ENCODE peak calls at places on chromosomes 6 and 20, in seven cellular contexts. N is adrenal gland; E is effector memory CD4-positive, alpha-beta T cell; L is GM23338; W is hepatocyte; U is body of pancreas; A is CD8-positive, alpha-beta T cell. C is an unnamed sample.

GRCh38 chr6:43278524-43279078 is 19.5 kb upstream of the SLC22A7 start:
- DNase-seq in N (no peak), E (no peak), L (no peak), W (no peak), U (no peak), A (no peak), C (no peak)

GRCh38 chr20:58086763-58087566 is 141.5 kb downstream of the ANKRD60 start:
- DNase-seq in N (peak), E (no peak), L (peak), W (peak), U (peak), A (no peak), C (no peak)

GRCh38 chr6:84421031-84421430 is 193.6 kb upstream of the CEP162 start:
- DNase-seq in N (no peak), E (no peak), L (no peak), W (no peak), U (no peak), A (no peak), C (no peak)

GRCh38 chr6:10567256-10568041 is 46.3 kb downstream of the GCNT2 start:
- DNase-seq in N (no peak), E (no peak), L (no peak), W (no peak), U (no peak), A (no peak), C (no peak)

GRCh38 chr6:142566628-142567396 is 265.0 kb downstream of the ADGRG6 start:
- DNase-seq in N (peak), E (peak), L (peak), W (peak), U (peak), A (peak), C (no peak)

GRCh38 chr6:122621638-122622037 is 11.4 kb downstream of the PKIB start:
- DNase-seq in N (no peak), E (no peak), L (no peak), W (no peak), U (no peak), A (no peak), C (no peak)

GRCh38 chr6:392441-393390 is 1.2 kb downstream of the IRF4 start:
- DNase-seq in N (no peak), E (no peak), L (peak), W (no peak), U (no peak), A (peak), C (no peak)

GRCh38 chr6:125871365-125871764 is 80.6 kb downstream of the NCOA7 start:
- DNase-seq in N (no peak), E (no peak), L (no peak), W (no peak), U (no peak), A (no peak), C (no peak)

GRCh38 chr6:129923520-129923919 is 62.4 kb upstream of the TMEM244 start:
- DNase-seq in N (no peak), E (no peak), L (no peak), W (no peak), U (no peak), A (no peak), C (no peak)

GRCh38 chr6:114520976-114521375 is 178.2 kb upstream of the HS3ST5 start:
- DNase-seq in N (no peak), E (no peak), L (no peak), W (no peak), U (no peak), A (no peak), C (no peak)

GRCh38 chr6:3869284-3869631 is 20.1 kb downstream of the FAM50B start:
- DNase-seq in N (no peak), E (no peak), L (no peak), W (peak), U (no peak), A (no peak), C (no peak)

GRCh38 chr6:3865463-3865862 is 16.3 kb downstream of the FAM50B start:
- DNase-seq in N (no peak), E (no peak), L (no peak), W (no peak), U (no peak), A (no peak), C (no peak)

GRCh38 chr6:3869632-3870527 is 20.7 kb downstream of the FAM50B start:
- DNase-seq in N (no peak), E (no peak), L (no peak), W (peak), U (no peak), A (no peak), C (no peak)

GRCh38 chr6:3868544-3868943 is 19.4 kb downstream of the FAM50B start:
- DNase-seq in N (no peak), E (no peak), L (no peak), W (no peak), U (no peak), A (no peak), C (no peak)

DNA sequence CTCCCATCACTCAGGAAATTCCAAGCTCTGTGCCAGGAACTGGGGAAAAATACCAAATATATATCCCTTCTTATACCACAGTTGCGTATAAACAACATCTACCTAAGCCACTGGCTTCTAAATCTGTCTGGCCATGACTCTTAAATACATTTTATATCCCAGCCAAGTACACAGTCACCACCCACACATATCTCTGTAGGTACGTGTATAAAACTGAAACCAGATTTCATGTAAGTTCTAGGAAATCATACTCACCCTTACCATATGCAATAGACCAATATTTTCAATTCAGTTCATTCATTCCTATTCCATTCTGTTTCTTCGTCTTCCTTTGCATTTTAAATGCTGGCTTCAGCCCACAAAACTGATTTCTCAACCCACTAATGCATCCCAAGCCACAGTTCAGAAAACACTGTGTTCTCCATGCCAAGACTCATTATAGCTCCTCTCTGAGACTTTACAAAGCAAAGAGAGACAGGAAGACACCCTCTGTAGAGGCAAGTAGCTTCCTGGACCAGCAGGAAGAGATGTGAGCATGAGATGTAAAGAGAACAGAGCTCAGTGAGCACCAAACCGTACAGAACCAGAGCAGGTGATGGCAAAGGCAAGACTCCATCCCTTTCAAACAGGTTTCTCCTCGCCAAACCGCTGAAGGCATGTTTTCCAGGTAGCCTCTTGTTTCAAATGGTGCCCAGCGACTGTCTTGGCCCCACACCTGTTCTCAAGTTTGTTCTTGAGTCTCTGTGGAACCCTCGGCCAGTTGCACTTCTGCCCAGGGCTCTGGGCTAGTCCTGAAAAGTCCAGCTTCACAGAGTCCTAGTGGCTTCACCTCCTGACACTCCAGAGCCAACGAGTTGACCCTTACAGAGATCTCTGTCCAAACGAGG is 18.7 kb downstream of the FAM50B start:
- DNase-seq in N (no peak), E (no peak), L (no peak), W (no peak), U (no peak), A (no peak), C (no peak)
- H3K27ac ChIP-seq in N (no peak), E (no peak), L (no peak), W (peak), U (no peak), A (no peak), C (no peak)

GRCh38 chr20:41276317-41276751 is 41.2 kb downstream of the ZHX3 start:
- DNase-seq in N (no peak), E (no peak), L (no peak), W (no peak), U (no peak), A (no peak), C (peak)
- H3K27ac ChIP-seq in N (peak), E (no peak), L (no peak), W (no peak), U (no peak), A (no peak), C (peak)

GRCh38 chr6:169917153-169917552 is 165.7 kb downstream of the ERMARD start:
- DNase-seq in N (no peak), E (no peak), L (no peak), W (no peak), U (no peak), A (no peak), C (no peak)
- H3K27ac ChIP-seq in N (no peak), E (no peak), L (no peak), W (no peak), U (no peak), A (no peak), C (no peak)

DNA sequence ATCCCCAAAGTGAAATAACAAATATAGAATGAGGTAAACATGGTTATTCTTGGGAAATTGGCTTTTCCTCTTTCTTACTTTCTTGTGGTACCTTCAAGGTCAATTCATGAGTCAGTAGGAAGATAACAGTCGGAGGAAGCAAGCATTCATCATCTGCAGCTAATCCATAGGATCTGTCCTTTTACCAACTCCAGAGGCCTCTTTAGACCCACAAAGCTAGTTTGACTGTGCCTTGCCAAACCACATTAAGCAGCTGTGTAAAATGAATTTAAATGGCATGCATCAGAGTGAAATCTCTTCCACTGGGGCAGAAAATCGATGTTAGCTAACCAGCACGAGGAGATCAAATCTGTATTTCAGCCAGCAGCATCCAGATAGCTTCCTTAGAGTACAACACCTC is 171.3 kb downstream of the TMEM242 start:
- DNase-seq in N (no peak), E (no peak), L (no peak), W (no peak), U (no peak), A (no peak), C (no peak)
- H3K27ac ChIP-seq in N (peak), E (no peak), L (no peak), W (peak), U (no peak), A (no peak), C (no peak)

GRCh38 chr6:45477785-45478184 is 100.1 kb upstream of the SUPT3H start:
- DNase-seq in N (no peak), E (no peak), L (no peak), W (no peak), U (no peak), A (no peak), C (no peak)

GRCh38 chr6:45478235-45478634 is 100.5 kb upstream of the SUPT3H start:
- DNase-seq in N (no peak), E (no peak), L (no peak), W (no peak), U (no peak), A (no peak), C (no peak)

GRCh38 chr6:45477278-45477677 is 99.5 kb upstream of the SUPT3H start:
- DNase-seq in N (no peak), E (no peak), L (no peak), W (no peak), U (no peak), A (no peak), C (no peak)

GRCh38 chr6:45480697-45481415 is 103.1 kb upstream of the SUPT3H start:
- DNase-seq in N (no peak), E (no peak), L (no peak), W (no peak), U (peak), A (no peak), C (no peak)

GRCh38 chr6:45479834-45480696 is 102.3 kb upstream of the SUPT3H start:
- DNase-seq in N (no peak), E (no peak), L (no peak), W (peak), U (peak), A (no peak), C (no peak)
- H3K27ac ChIP-seq in N (no peak), E (no peak), L (no peak), W (peak), U (no peak), A (no peak), C (no peak)

DNA sequence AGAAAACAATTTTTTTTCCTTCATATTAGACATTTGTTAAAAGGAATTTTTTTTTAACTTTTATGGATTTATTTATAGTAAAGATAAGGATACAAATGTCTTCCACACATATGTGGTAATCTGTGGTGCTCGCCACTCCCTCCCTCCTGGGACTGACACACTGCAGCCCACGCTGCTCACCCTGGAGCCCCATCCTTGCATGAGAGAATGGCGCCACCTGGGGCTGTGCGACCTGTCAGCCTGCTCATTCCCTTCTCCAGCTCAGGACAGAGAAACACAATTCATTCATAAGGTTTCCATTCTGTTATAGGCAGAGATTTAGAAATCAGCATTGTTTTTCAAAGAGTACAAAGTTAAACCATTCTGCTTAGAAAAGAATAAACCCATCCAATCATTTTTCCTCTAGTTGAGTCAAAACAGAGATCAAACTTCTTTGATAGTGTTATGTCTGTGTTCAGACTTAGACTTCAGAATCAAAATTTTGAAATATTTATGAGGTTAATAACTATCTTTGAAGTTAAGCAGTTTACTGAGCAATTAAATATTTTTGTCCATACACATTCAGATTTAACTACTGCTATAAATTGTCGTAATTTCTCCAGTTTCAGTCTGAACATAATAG is 42.8 kb upstream of the DYNLRB1 start:
- DNase-seq in N (no peak), E (no peak), L (peak), W (peak), U (peak), A (peak), C (peak)
- H3K27ac ChIP-seq in N (no peak), E (no peak), L (no peak), W (no peak), U (no peak), A (no peak), C (no peak)

GRCh38 chr6:111683126-111683525 is 77.4 kb upstream of the TRAF3IP2 start:
- DNase-seq in N (no peak), E (no peak), L (no peak), W (no peak), U (no peak), A (no peak), C (no peak)

GRCh38 chr6:111685506-111685905 is 79.8 kb upstream of the TRAF3IP2 start:
- DNase-seq in N (no peak), E (no peak), L (no peak), W (no peak), U (no peak), A (no peak), C (no peak)

GRCh38 chr6:111686249-111686997 is 80.7 kb upstream of the TRAF3IP2 start:
- DNase-seq in N (peak), E (no peak), L (peak), W (no peak), U (no peak), A (no peak), C (no peak)

GRCh38 chr6:111683749-111684267 is 78.1 kb upstream of the TRAF3IP2 start:
- DNase-seq in N (peak), E (no peak), L (no peak), W (no peak), U (no peak), A (no peak), C (no peak)

DNA sequence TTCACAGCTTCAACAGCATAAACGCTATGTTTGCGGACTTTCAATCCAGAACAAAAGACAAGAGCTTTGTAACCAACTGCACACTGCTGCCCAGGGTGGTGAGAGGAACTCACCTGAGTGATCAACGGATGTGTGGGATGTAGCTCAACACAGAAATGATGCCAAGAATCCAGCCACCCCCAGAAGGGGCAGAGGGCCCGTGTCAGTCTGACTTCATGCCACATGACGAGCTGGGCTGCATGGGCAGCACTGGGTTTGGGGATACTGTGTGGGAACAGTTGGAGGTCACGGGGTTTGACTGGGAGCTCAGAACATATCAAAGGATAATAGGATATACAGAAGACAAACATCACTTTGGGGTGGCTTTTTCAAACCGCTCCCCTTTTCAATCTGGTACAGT is 79.4 kb upstream of the TRAF3IP2 start:
- DNase-seq in N (no peak), E (no peak), L (no peak), W (no peak), U (no peak), A (no peak), C (no peak)
- H3K27ac ChIP-seq in N (peak), E (no peak), L (no peak), W (no peak), U (no peak), A (no peak), C (peak)

GRCh38 chr6:167987396-167987795 is 10.1 kb upstream of the KIF25 start:
- DNase-seq in N (no peak), E (no peak), L (no peak), W (no peak), U (no peak), A (no peak), C (no peak)

GRCh38 chr6:167987811-167988495 is 9.5 kb upstream of the KIF25 start:
- DNase-seq in N (no peak), E (no peak), L (no peak), W (no peak), U (no peak), A (no peak), C (no peak)

GRCh38 chr6:167984144-167984719 is 13.2 kb upstream of the KIF25 start:
- DNase-seq in N (no peak), E (no peak), L (no peak), W (no peak), U (no peak), A (no peak), C (no peak)

GRCh38 chr6:167985911-167986595 is 11.4 kb upstream of the KIF25 start:
- DNase-seq in N (no peak), E (no peak), L (no peak), W (no peak), U (no peak), A (no peak), C (no peak)

DNA sequence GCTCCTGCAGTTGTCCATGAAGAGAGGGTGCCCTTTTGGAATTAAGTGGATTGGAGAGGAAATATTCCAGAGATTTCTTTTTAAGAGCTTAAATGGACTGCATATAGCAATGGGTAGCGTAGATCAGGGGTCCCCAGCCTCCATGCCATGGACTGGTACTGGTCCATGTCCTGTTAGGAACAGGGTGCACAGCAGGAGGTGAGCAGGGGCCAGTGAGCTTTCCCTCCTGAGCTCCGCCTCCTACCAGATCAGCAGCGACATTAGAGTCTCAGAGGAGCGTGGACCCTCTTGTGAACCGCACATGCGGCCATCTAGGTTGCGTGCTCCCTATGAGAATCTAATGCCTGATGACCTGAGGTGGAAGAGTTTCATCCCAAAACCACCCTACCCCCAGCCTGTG is 12.3 kb upstream of the KIF25 start:
- DNase-seq in N (no peak), E (no peak), L (no peak), W (no peak), U (no peak), A (no peak), C (no peak)
- H3K27ac ChIP-seq in N (no peak), E (no peak), L (no peak), W (no peak), U (no peak), A (no peak), C (no peak)

C was measured in caudate nucleus.